ENCODE peak calls at places on chromosomes 6 and 20, in five cellular contexts. P, N, S, A and X are unnamed samples.

GRCh38 chr6:99779631-99780555 is 173.3 kb downstream of the PRDM13 start:
- DNase-seq in P (no peak), N (no peak), S (no peak), A (no peak), X (no peak)

GRCh38 chr20:6504826-6505225 is 262.7 kb upstream of the BMP2 start:
- DNase-seq in P (no peak), N (peak; percentile 11), S (no peak), A (no peak), X (no peak)

GRCh38 chr20:19120569-19120968 is 91.9 kb upstream of the SLC24A3 start:
- DNase-seq in P (no peak), N (no peak), S (no peak), A (no peak), X (no peak)

GRCh38 chr20:2626853-2627541 is 25.4 kb upstream of the NOP56 start:
- DNase-seq in P (peak; percentile 80), N (peak; percentile 51), S (no peak), A (no peak), X (no peak)

GRCh38 chr6:119129148-119129967 is 50.9 kb upstream of the FAM184A start:
- DNase-seq in P (peak; percentile 76), N (peak; percentile 76), S (no peak), A (peak; percentile 86), X (peak; percentile 60)

GRCh38 chr6:74603676-74604075 is 602.2 kb downstream of the COL12A1 start:
- DNase-seq in P (no peak), N (peak; percentile 45), S (no peak), A (no peak), X (no peak)

GRCh38 chr6:34601706-34602105 is 45.6 kb upstream of the SPDEF start:
- DNase-seq in P (no peak), N (no peak), S (no peak), A (no peak), X (no peak)

GRCh38 chr20:53331151-53331973 is 262.3 kb downstream of the ZNF217 start:
- DNase-seq in P (peak; percentile 41), N (no peak), S (no peak), A (peak; percentile 88), X (peak; percentile 31)

DNA sequence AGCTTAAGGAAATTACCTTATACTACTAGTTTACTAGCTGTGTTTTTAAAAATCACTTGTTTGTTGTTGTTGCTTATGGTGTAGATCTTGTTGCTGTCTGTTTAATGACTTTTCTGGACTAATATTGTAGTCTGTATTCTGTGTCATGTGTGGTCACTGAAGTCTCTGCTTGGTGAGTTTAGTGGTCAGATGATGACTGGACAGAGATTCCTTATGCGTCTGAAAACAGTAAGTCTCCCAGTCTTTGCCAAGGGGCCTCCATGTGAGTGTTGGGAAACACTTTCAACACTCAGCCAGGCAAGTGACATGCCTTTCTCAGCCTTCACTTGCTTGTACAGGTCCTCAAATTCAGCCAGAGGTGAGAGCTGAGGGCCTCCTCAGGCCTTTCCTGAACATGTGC is 256.9 kb upstream of the RNF24 start:
- DNase-seq in P (no peak), N (no peak), S (no peak), A (no peak), X (no peak)
- TF ChIP-seq SMC3 in P (no peak), N (no peak), S (no peak), A (no peak), X (no peak)

GRCh38 chr6:145890422-145890821 is 73.7 kb downstream of the SHPRH start:
- DNase-seq in P (no peak), N (no peak), S (no peak), A (no peak), X (no peak)

GRCh38 chr6:145892026-145892425 is 72.1 kb downstream of the SHPRH start:
- DNase-seq in P (no peak), N (no peak), S (no peak), A (no peak), X (no peak)

GRCh38 chr6:145893586-145893985 is 70.6 kb downstream of the SHPRH start:
- DNase-seq in P (no peak), N (no peak), S (no peak), A (peak; percentile 38), X (no peak)

GRCh38 chr6:145891565-145891964 is 72.6 kb downstream of the SHPRH start:
- DNase-seq in P (no peak), N (peak; percentile 77), S (no peak), A (no peak), X (no peak)

DNA sequence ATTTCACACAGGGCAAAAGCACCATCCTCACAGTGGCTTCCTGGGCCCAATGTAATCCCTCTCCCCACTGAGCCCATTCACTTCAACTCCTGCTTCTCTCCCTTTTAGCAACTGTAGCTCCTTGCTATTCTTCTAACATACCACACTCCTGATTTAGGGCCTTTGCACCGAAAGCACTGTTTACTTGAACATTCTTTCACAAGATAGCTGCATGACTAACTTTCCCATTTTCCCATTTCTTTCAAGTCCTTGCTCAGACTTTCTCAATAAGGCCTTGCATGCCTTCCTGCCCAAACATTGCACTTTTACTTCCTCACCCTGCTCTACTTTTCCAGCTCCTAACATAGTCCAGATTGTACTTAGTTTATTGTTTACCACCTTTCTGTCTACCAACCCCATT is 73.0 kb downstream of the SHPRH start:
- DNase-seq in P (peak; percentile 56), N (peak; percentile 96), S (no peak), A (no peak), X (no peak)
- TF ChIP-seq CEBPB in P (peak; percentile 47), N (peak; percentile 92), S (no peak), A (no peak), X (no peak)

GRCh38 chr6:1409774-1410465 is 20.5 kb downstream of the FOXF2 start:
- DNase-seq in P (no peak), N (no peak), S (no peak), A (no peak), X (no peak)
- TF ChIP-seq RAD21 in P (no peak), N (no peak), S (no peak), A (no peak), X (no peak)

GRCh38 chr6:17890309-17890708 is 97.1 kb downstream of the KIF13A start:
- DNase-seq in P (no peak), N (no peak), S (no peak), A (no peak), X (no peak)
- TF ChIP-seq SMC3 in P (no peak), N (no peak), S (no peak), A (no peak), X (no peak)

GRCh38 chr6:111269401-111269970 is 182.2 kb downstream of the SLC16A10 start:
- DNase-seq in P (no peak), N (peak; percentile 41), S (no peak), A (no peak), X (no peak)
- TF ChIP-seq CEBPB in P (no peak), N (no peak), S (no peak), A (no peak), X (no peak)

GRCh38 chr20:63101781-63102719 is 95.3 kb upstream of the BHLHE23 start:
- DNase-seq in P (no peak), N (peak; percentile 24), S (no peak), A (no peak), X (peak; percentile 61)
- TF ChIP-seq RAD21 in P (no peak), N (no peak), S (no peak), A (no peak), X (no peak)